ENCODE peak calls at places on chromosomes 4 and X, in five cellular contexts. S is GM12878, T is SK-N-SH, Y is HCT116, B is K562. M is an unnamed sample.

GRCh38 chrX:106959897-106960296 is 39.7 kb downstream of the CLDN2 start:
- DNase-seq in T (no peak), S (no peak), B (no peak), Y (no peak), M (peak)

GRCh38 chrX:14064632-14065432 is 35.1 kb upstream of the GEMIN8 start:
- DNase-seq in Y (peak), S (no peak), T (no peak), B (peak), M (no peak)

GRCh38 chr4:52317361-52317879 is 266.3 kb downstream of the SPATA18 start:
- DNase-seq in T (no peak), Y (no peak), S (no peak), B (no peak), M (no peak)

GRCh38 chr4:159077702-159078495 is 25.0 kb upstream of the RAPGEF2 start:
- DNase-seq in Y (no peak), S (peak), T (no peak), B (no peak), M (no peak)

GRCh38 chr4:141668200-141668599 is 31.8 kb downstream of the IL15 start:
- DNase-seq in B (no peak), Y (no peak), T (no peak), S (no peak), M (no peak)

GRCh38 chr4:112181358-112182000 is 36.2 kb downstream of the FAM241A start:
- DNase-seq in Y (no peak), S (no peak), B (no peak), T (no peak), M (no peak)

GRCh38 chrX:48520976-48521352 is 644 bp upstream of the EBP start:
- DNase-seq in S (no peak), T (peak), B (peak), Y (no peak), M (no peak)

GRCh38 chr4:69760455-69760854 is at the start of gene SULT1B1:
- DNase-seq in B (no peak), Y (no peak), S (no peak), T (no peak), M (no peak)

GRCh38 chr4:1053080-1053661 is 41.7 kb downstream of the FGFRL1 start:
- DNase-seq in Y (no peak), T (peak), B (no peak), S (no peak), M (peak)

GRCh38 chr4:41533685-41534084 is 4.3 kb upstream of the LIMCH1 start:
- DNase-seq in T (no peak), S (no peak), Y (no peak), B (no peak), M (no peak)

GRCh38 chr4:88865051-88865450 is 167.4 kb upstream of the NAP1L5 start:
- DNase-seq in S (no peak), B (no peak), T (no peak), Y (no peak), M (no peak)

GRCh38 chrX:21412029-21412428 is 37.8 kb downstream of the CNKSR2 start:
- DNase-seq in B (no peak), Y (no peak), S (no peak), T (no peak), M (no peak)
- TF ChIP-seq JUND in B (no peak), Y (no peak), S (no peak), T (no peak), M (no peak)

GRCh38 chrX:75603833-75604232 is 81.0 kb upstream of the ZDHHC15 start:
- DNase-seq in S (no peak), T (peak), B (peak), Y (no peak), M (peak)
- TF ChIP-seq JUND in S (no peak), T (no peak), B (no peak), Y (no peak), M (no peak)

GRCh38 chrX:5236096-5236495 is 992.6 kb downstream of the NLGN4X start:
- DNase-seq in S (no peak), Y (no peak), T (peak), B (no peak), M (peak)
- TF ChIP-seq JUND in S (no peak), Y (no peak), T (no peak), B (no peak), M (no peak)

GRCh38 chr4:139599076-139599475 is 43.1 kb upstream of the SETD7 start:
- DNase-seq in S (no peak), T (no peak), B (no peak), Y (no peak), M (no peak)
- TF ChIP-seq JUND in S (no peak), T (no peak), B (no peak), Y (no peak), M (no peak)

GRCh38 chrX:82732861-82733260 is 775.2 kb upstream of the POU3F4 start:
- DNase-seq in T (no peak), Y (no peak), B (no peak), S (no peak), M (no peak)
- TF ChIP-seq JUND in T (no peak), Y (no peak), B (no peak), S (no peak), M (no peak)